ENCODE peak calls at places on chromosomes 1 and 21, in ten cellular contexts. X, I, O, R, L, D, W, T, S and B are unnamed samples.
A peak's percentile ranks its signal among the peaks of the same experiment; 100 is the strongest.

GRCh38 chr1:66931548-66932124 is 6.8 kb downstream of the MIER1 start:
- DNase-seq in X (no peak), I (no peak), O (no peak), R (no peak), L (no peak), D (no peak), W (no peak), T (no peak), S (no peak), B (no peak)

GRCh38 chr1:192936313-192937018 is 122.7 kb downstream of the UCHL5 start:
- DNase-seq in X (no peak), I (no peak), O (no peak), R (peak; percentile 6), L (no peak), D (no peak), W (no peak), T (no peak), S (no peak), B (no peak)

GRCh38 chr21:44934797-44935532 is 4.9 kb upstream of the SLX9 start:
- DNase-seq in X (no peak), I (no peak), O (peak; percentile 37), R (no peak), L (no peak), D (no peak), W (no peak), T (no peak), S (no peak), B (no peak)

GRCh38 chr1:15027515-15027948 is 126.0 kb upstream of the TMEM51 start:
- DNase-seq in X (peak; percentile 67), I (peak; percentile 20), O (peak; percentile 86), R (peak; percentile 58), L (no peak), D (peak; percentile 40), W (peak; percentile 48), T (no peak), S (no peak), B (peak; percentile 42)

GRCh38 chr1:245751671-245752070 is 596.9 kb downstream of the KIF26B start:
- DNase-seq in X (no peak), I (no peak), O (no peak), R (no peak), L (no peak), D (no peak), W (no peak), T (no peak), S (no peak), B (no peak)

GRCh38 chr1:33241866-33242265 is 14.4 kb upstream of the ZNF362 start:
- DNase-seq in X (no peak), I (no peak), O (no peak), R (peak; percentile 71), L (no peak), D (no peak), W (no peak), T (no peak), S (no peak), B (no peak)

GRCh38 chr1:59163268-59164092 is 133.4 kb upstream of the FGGY start:
- DNase-seq in X (no peak), I (no peak), O (no peak), R (peak; percentile 92), L (no peak), D (no peak), W (no peak), T (no peak), S (no peak), B (no peak)

GRCh38 chr1:233443040-233443439 is 115.5 kb downstream of the MAP3K21 start:
- DNase-seq in X (no peak), I (no peak), O (no peak), R (peak; percentile 22), L (no peak), D (no peak), W (no peak), T (no peak), S (no peak), B (no peak)

GRCh38 chr21:41168391-41169257 is 664 bp downstream of the BACE2 start:
- DNase-seq in X (peak; percentile 60), I (no peak), O (peak; percentile 84), R (peak; percentile 62), L (no peak), D (peak; percentile 46), W (peak; percentile 10), T (no peak), S (no peak), B (peak; percentile 32)

GRCh38 chr1:88175631-88176226 is 508.3 kb upstream of the PKN2 start:
- DNase-seq in X (no peak), I (no peak), O (no peak), R (no peak), L (no peak), D (peak; percentile 50), W (no peak), T (no peak), S (no peak), B (peak; percentile 13)

GRCh38 chr1:9890224-9890731 is 19.8 kb downstream of the CTNNBIP1 start:
- DNase-seq in X (peak; percentile 58), I (no peak), O (peak; percentile 64), R (peak; percentile 93), L (no peak), D (no peak), W (no peak), T (no peak), S (no peak), B (no peak)

GRCh38 chr1:214005716-214006115 is 17.9 kb downstream of the PROX1 start:
- DNase-seq in X (no peak), I (no peak), O (no peak), R (no peak), L (no peak), D (peak; percentile 65), W (no peak), T (no peak), S (no peak), B (no peak)

GRCh38 chr1:202242080-202242419 is 48.5 kb downstream of the LGR6 start:
- DNase-seq in X (no peak), I (no peak), O (no peak), R (no peak), L (no peak), D (no peak), W (no peak), T (no peak), S (no peak), B (no peak)

GRCh38 chr1:48216276-48216675 is 6.2 kb upstream of the SLC5A9 start:
- DNase-seq in X (no peak), I (no peak), O (no peak), R (no peak), L (no peak), D (no peak), W (no peak), T (no peak), S (no peak), B (no peak)

GRCh38 chr1:192810253-192810880 is 1.5 kb downstream of the RGS2 start:
- DNase-seq in X (no peak), I (no peak), O (no peak), R (no peak), L (no peak), D (peak; percentile 68), W (peak; percentile 10), T (peak; percentile 41), S (no peak), B (no peak)

GRCh38 chr1:176897350-176898236 is 266.9 kb downstream of the ASTN1 start:
- DNase-seq in X (peak; percentile 45), I (peak; percentile 18), O (peak; percentile 64), R (peak; percentile 68), L (no peak), D (peak; percentile 73), W (peak; percentile 64), T (no peak), S (no peak), B (peak; percentile 68)

GRCh38 chr1:217917277-217917887 is 286.2 kb downstream of the SPATA17 start:
- DNase-seq in X (no peak), I (no peak), O (no peak), R (no peak), L (no peak), D (no peak), W (no peak), T (no peak), S (no peak), B (no peak)

GRCh38 chr1:206687915-206688442 is 3.3 kb downstream of the MAPKAPK2 start:
- DNase-seq in X (no peak), I (no peak), O (no peak), R (peak; percentile 82), L (no peak), D (no peak), W (no peak), T (no peak), S (no peak), B (no peak)

GRCh38 chr1:205488074-205488723 is 16.3 kb upstream of the CDK18 start:
- DNase-seq in X (peak; percentile 53), I (peak; percentile 46), O (no peak), R (peak; percentile 55), L (no peak), D (peak; percentile 85), W (peak; percentile 80), T (peak; percentile 61), S (peak; percentile 33), B (peak; percentile 32)

GRCh38 chr1:156490401-156491032 is 10.1 kb downstream of the MEF2D start:
- DNase-seq in X (peak; percentile 69), I (no peak), O (no peak), R (peak; percentile 52), L (no peak), D (no peak), W (no peak), T (no peak), S (no peak), B (peak; percentile 31)

GRCh38 chr1:236877661-236878060 is 82.6 kb downstream of the MTR start:
- DNase-seq in X (no peak), I (no peak), O (no peak), R (no peak), L (no peak), D (no peak), W (no peak), T (no peak), S (no peak), B (no peak)

GRCh38 chr1:1894354-1895049 is 3.6 kb upstream of the GNB1 start:
- DNase-seq in X (no peak), I (no peak), O (peak; percentile 67), R (no peak), L (no peak), D (no peak), W (no peak), T (no peak), S (no peak), B (no peak)

GRCh38 chr1:19942088-19942487 is 18.7 kb upstream of the PLA2G2E start:
- DNase-seq in X (no peak), I (no peak), O (no peak), R (peak; percentile 30), L (no peak), D (no peak), W (no peak), T (no peak), S (no peak), B (no peak)